ENCODE peak calls at places on chromosomes 6 and 20, in four cellular contexts. R is AG10803, T is fibroblast of villous mesenchyme, J is right lobe of liver. S is an unnamed sample.

GRCh38 chr6:53724501-53724900 is 58.9 kb upstream of the KLHL31 start:
- DNase-seq in R (no peak), T (no peak), J (no peak), S (no peak)

GRCh38 chr6:137297887-137298286 is 78.7 kb upstream of the IFNGR1 start:
- DNase-seq in R (no peak), T (no peak), J (peak), S (peak)

GRCh38 chr20:944774-945410 is 28.8 kb upstream of the ANGPT4 start:
- DNase-seq in R (no peak), T (no peak), J (no peak), S (no peak)

GRCh38 chr6:13767121-13767794 is 47.1 kb downstream of the MCUR1 start:
- DNase-seq in R (peak), T (peak), J (peak), S (peak)

GRCh38 chr6:25456249-25456648 is 177.1 kb downstream of the CARMIL1 start:
- DNase-seq in R (no peak), T (no peak), J (no peak), S (no peak)

GRCh38 chr20:32970115-32970972 is 33.9 kb downstream of the SUN5 start:
- DNase-seq in R (no peak), T (no peak), J (no peak), S (no peak)

GRCh38 chr6:54112171-54112650 is 968 bp downstream of the MLIP start:
- DNase-seq in R (peak), T (peak), J (no peak), S (no peak)

GRCh38 chr20:16405254-16405653 is 168.0 kb downstream of the KIF16B start:
- DNase-seq in R (no peak), T (no peak), J (no peak), S (no peak)

GRCh38 chr6:144155529-144155928 is 5.2 kb downstream of the STX11 start:
- DNase-seq in R (peak), T (no peak), J (no peak), S (no peak)

GRCh38 chr20:23161968-23162696 is 76.0 kb upstream of the CD93 start:
- DNase-seq in R (no peak), T (peak), J (peak), S (peak)

GRCh38 chr20:61887694-61888093 is 178.0 kb downstream of the TAF4 start:
- DNase-seq in R (no peak), T (no peak), J (no peak), S (no peak)

GRCh38 chr6:11202513-11203305 is 29.8 kb downstream of the NEDD9 start:
- DNase-seq in R (peak), T (no peak), J (no peak), S (no peak)

GRCh38 chr6:4677751-4678065 is 98.5 kb upstream of the CDYL start:
- DNase-seq in R (no peak), T (no peak), J (no peak), S (no peak)

GRCh38 chr6:43378631-43379030 is 9.2 kb upstream of the ZNF318 start:
- DNase-seq in R (no peak), T (no peak), J (no peak), S (no peak)
- TF ChIP-seq CTCF in R (no peak), T (no peak), J (no peak), S (no peak)

GRCh38 chr6:132830236-132830799 is 15.9 kb downstream of the RPS12 start:
- DNase-seq in R (peak), T (peak), J (no peak), S (peak)
- TF ChIP-seq CTCF in R (peak), T (peak), J (peak), S (peak)

GRCh38 chr6:30572078-30572605 is 900 bp downstream of the ABCF1 start:
- DNase-seq in R (no peak), T (no peak), J (no peak), S (no peak)

GRCh38 chr6:30570760-30571084 is 520 bp upstream of the ABCF1 start:
- DNase-seq in R (peak), T (no peak), J (no peak), S (no peak)

GRCh38 chr6:30570263-30570662 is 979 bp upstream of the ABCF1 start:
- DNase-seq in R (no peak), T (no peak), J (no peak), S (no peak)

GRCh38 chr6:30571085-30572077 is at the start of gene ABCF1:
- DNase-seq in R (peak), T (peak), J (peak), S (peak)

DNA sequence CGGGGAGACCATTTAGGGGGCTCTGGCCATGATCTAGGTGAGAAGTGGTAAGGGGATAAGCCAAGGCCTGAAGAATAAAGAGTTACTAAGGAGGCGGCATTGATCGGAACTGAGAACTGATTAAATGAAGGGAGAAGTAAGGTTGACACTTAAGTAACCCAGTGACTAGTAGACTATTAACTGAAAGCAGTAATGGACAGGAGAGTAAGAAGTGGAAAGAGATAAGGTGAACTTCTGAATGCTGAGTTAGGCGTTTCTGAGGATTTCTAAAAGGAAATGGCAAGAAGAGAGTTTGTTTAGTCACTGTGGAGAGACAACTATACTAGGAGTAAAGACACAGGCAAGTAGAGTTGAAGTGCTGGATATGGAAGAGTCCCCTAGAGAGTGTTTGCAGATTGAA is 1.9 kb downstream of the ABCF1 start:
- DNase-seq in R (no peak), T (no peak), J (no peak), S (no peak)
- TF ChIP-seq CTCF in R (no peak), T (no peak), J (no peak), S (no peak)

GRCh38 chr6:77466055-77467028 is 3.1 kb upstream of the HTR1B start:
- DNase-seq in R (peak), T (peak), J (no peak), S (peak)
- TF ChIP-seq CTCF in R (peak), T (peak), J (peak), S (peak)